ENCODE peak calls at places on chromosome 13, in five cellular contexts. A is H9, H is neuronal stem cell, Q is H1, M is IMR-90. R is an unnamed sample.
A peak's percentile ranks its signal among the peaks of the same experiment; 100 is the strongest.

GRCh38 chr13:40061466-40062450 is 406.3 kb downstream of the COG6 start:
- DNase-seq in Q (no peak), A (no peak), H (no peak), M (no peak), R (no peak)

GRCh38 chr13:113881614-113882265 is 17.9 kb upstream of the GAS6 start:
- DNase-seq in A (no peak), H (no peak), Q (no peak), M (no peak), R (no peak)

GRCh38 chr13:46341112-46341711 is 45.8 kb downstream of the RUBCNL start:
- DNase-seq in A (no peak), H (no peak), Q (no peak), M (peak; percentile 50), R (peak; percentile 21)

GRCh38 chr13:29718694-29719093 is 123.2 kb upstream of the SLC7A1 start:
- DNase-seq in Q (no peak), H (no peak), M (no peak), A (no peak), R (no peak)

GRCh38 chr13:74770361-74770760 is 636.2 kb upstream of the KLF12 start:
- DNase-seq in Q (no peak), A (no peak), M (peak; percentile 94), H (no peak), R (no peak)

GRCh38 chr13:25468330-25469178 is 96.8 kb downstream of the ATP8A2 start:
- DNase-seq in H (peak; percentile 54), M (no peak), Q (no peak), A (peak; percentile 82), R (no peak)

GRCh38 chr13:85608255-85608829 is 190.9 kb downstream of the SLITRK6 start:
- DNase-seq in M (no peak), H (no peak), Q (peak; percentile 47), A (peak; percentile 64), R (no peak)

GRCh38 chr13:98447881-98448641 is 128.8 kb downstream of the STK24 start:
- DNase-seq in H (peak; percentile 30), M (no peak), Q (no peak), A (peak; percentile 76), R (no peak)

GRCh38 chr13:68173111-68173510 is 943.0 kb upstream of the PCDH9 start:
- DNase-seq in H (no peak), A (no peak), Q (no peak), M (no peak), R (no peak)

GRCh38 chr13:40688781-40689180 is 22.3 kb upstream of the FOXO1 start:
- DNase-seq in M (no peak), Q (no peak), H (no peak), A (no peak), R (no peak)

GRCh38 chr13:30739646-30740642 is 4.6 kb downstream of the ALOX5AP start:
- DNase-seq in M (peak; percentile 95), Q (no peak), A (no peak), H (no peak), R (no peak)

GRCh38 chr13:58452123-58452623 is 820.6 kb downstream of the PCDH17 start:
- DNase-seq in M (no peak), A (no peak), Q (peak; percentile 5), H (no peak), R (peak; percentile 19)

GRCh38 chr13:45209229-45209628 is 8.4 kb upstream of the KCTD4 start:
- DNase-seq in Q (no peak), A (no peak), H (no peak), M (peak; percentile 62), R (peak; percentile 23)

GRCh38 chr13:45207319-45207718 is 6.5 kb upstream of the KCTD4 start:
- DNase-seq in M (no peak), H (no peak), A (no peak), Q (no peak), R (no peak)

GRCh38 chr13:45206340-45206739 is 5.5 kb upstream of the KCTD4 start:
- DNase-seq in A (no peak), M (peak; percentile 96), H (no peak), Q (no peak), R (peak; percentile 93)

GRCh38 chr13:45208132-45208531 is 7.3 kb upstream of the KCTD4 start:
- DNase-seq in A (no peak), H (no peak), Q (no peak), M (no peak), R (no peak)

DNA sequence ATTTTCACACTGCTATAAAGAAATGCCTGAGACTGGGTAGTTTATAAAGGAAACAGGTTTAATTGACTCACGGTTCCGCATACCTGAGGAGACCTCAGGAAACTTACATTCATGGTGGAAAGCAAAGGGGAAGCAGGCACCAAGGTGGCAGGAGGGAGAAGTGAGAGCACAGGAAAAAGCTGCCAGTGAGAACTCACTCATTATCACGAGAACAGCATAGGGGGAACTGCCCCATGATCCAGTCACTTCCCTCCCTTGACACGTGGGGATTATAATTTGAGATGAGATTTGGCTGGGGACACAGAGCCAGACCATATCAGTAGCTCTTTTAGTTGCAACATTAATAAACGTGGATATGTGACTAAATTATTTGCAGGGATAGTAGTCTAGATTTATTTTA is 4.3 kb upstream of the KCTD4 start:
- DNase-seq in Q (no peak), M (no peak), A (no peak), H (no peak), R (no peak)
- H4K91ac ChIP-seq in Q (no peak overlapping the region), M (peak overlapping the region; percentile 81), A (no peak overlapping the region), H (no peak overlapping the region), R (no peak overlapping the region)

DNA sequence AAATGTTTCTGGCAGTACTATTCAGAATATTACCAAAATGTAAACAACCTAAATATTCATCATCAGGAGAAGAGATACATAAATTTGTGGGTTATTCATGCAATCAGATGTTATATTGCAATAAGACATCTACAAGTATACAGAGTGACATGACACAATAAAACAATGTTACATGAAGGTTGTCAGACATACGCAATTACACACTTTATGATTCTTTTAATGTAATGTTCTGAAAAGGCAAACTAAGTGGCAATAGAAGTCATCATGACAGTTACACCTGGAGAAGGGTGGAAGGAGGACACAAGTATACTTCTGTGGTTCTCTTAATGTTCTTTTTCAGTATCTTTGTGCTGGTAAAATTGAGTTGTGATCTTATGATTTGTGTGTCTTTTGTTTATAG is 95.8 kb upstream of the PRR20A start:
- DNase-seq in Q (no peak), M (no peak), A (no peak), H (no peak), R (no peak)
- H3K14ac ChIP-seq in Q (no peak overlapping the region), M (no peak overlapping the region), A (no peak overlapping the region), H (no peak overlapping the region), R (no peak overlapping the region)

GRCh38 chr13:34347784-34348573 is 530.0 kb downstream of the RFC3 start:
- DNase-seq in Q (no peak), H (no peak), M (no peak), A (no peak), R (peak; percentile 2)
- H4K91ac ChIP-seq in Q (no peak overlapping the region), H (no peak overlapping the region), M (no peak overlapping the region), A (no peak overlapping the region), R (no peak overlapping the region)

GRCh38 chr13:102591988-102592781 is 4.6 kb upstream of the TPP2 start:
- DNase-seq in Q (peak; percentile 50), A (peak; percentile 87), M (peak; percentile 75), H (peak; percentile 74), R (peak; percentile 70)

GRCh38 chr13:102599451-102600012 is 2.7 kb downstream of the TPP2 start:
- DNase-seq in Q (no peak), M (no peak), A (no peak), H (no peak), R (no peak)

GRCh38 chr13:102596147-102597028 is at the start of gene TPP2:
- DNase-seq in Q (peak; percentile 92), A (peak; percentile 99), H (peak; percentile 96), M (peak; percentile 98), R (peak; percentile 99)

GRCh38 chr13:102598061-102598460 is 1.3 kb downstream of the TPP2 start:
- DNase-seq in Q (no peak), A (no peak), H (no peak), M (peak; percentile 6), R (no peak)

GRCh38 chr13:102597029-102598015 is 536 bp downstream of the TPP2 start:
- DNase-seq in H (peak; percentile 9), A (no peak), Q (no peak), M (peak; percentile 52), R (no peak)
- H3K14ac ChIP-seq in H (peak overlapping the region; percentile 73), A (peak overlapping the region; percentile 90), Q (no peak overlapping the region), M (peak overlapping the region; percentile 29), R (peak overlapping the region; percentile 86)

DNA sequence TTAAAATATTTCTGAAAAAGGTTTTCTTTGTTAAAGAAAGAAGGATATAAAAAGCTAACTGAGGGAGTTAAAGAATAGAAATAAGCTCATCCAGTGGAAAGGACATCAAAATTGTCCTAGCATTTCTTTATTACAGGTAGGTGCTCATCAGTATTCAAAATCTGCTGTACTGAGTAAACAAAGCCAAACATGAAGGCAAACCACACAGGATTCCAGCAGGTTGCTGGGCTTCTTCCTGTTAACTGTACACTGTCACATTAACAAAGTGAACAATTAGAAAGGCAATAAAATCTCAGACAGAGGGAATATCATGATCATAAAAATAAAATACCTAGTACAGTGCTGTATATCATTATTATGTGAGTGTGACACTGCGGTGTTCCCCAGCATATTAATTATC is 1541.0 kb downstream of the SLITRK5 start:
- DNase-seq in H (no peak), M (no peak), A (no peak), Q (no peak), R (no peak)
- H4K91ac ChIP-seq in H (no peak overlapping the region), M (no peak overlapping the region), A (no peak overlapping the region), Q (no peak overlapping the region), R (no peak overlapping the region)

R was measured in trophoblast cell.